ENCODE peak calls at places on chromosomes 1 and 21, in four cellular contexts. I, S, J and L are unnamed samples.
A peak's percentile ranks its signal among the peaks of the same experiment; 100 is the strongest.

GRCh38 chr1:58064281-58064680 is 482.2 kb downstream of the OMA1 start:
- DNase-seq in I (no peak), S (no peak), J (no peak), L (no peak)

GRCh38 chr1:51650198-51650597 is 33.3 kb downstream of the OSBPL9 start:
- DNase-seq in I (no peak), S (no peak), J (no peak), L (no peak)

GRCh38 chr21:17495680-17496079 is 17.2 kb upstream of the CXADR start:
- DNase-seq in I (no peak), S (no peak), J (no peak), L (no peak)

GRCh38 chr1:12544992-12545391 is 73.0 kb downstream of the DHRS3 start:
- DNase-seq in I (no peak), S (no peak), J (no peak), L (no peak)

GRCh38 chr1:227955808-227956207 is 8.1 kb upstream of the WNT9A start:
- DNase-seq in I (no peak), S (no peak), J (no peak), L (no peak)

GRCh38 chr1:203306970-203307541 is 1.7 kb downstream of the BTG2 start:
- DNase-seq in I (no peak), S (no peak), J (peak; percentile 35), L (no peak)

GRCh38 chr1:77322061-77322900 is 40.5 kb downstream of the AK5 start:
- DNase-seq in I (no peak), S (peak; percentile 97), J (peak; percentile 94), L (peak; percentile 11)

GRCh38 chr1:6547301-6547700 is 7.0 kb downstream of the NOL9 start:
- DNase-seq in I (no peak), S (peak; percentile 34), J (peak; percentile 31), L (no peak)

GRCh38 chr21:45010860-45011259 is 63.5 kb upstream of the ADARB1 start:
- DNase-seq in I (no peak), S (no peak), J (no peak), L (no peak)

GRCh38 chr21:45011426-45011825 is 63.0 kb upstream of the ADARB1 start:
- DNase-seq in I (no peak), S (no peak), J (no peak), L (no peak)

GRCh38 chr21:45012661-45013270 is 61.6 kb upstream of the ADARB1 start:
- DNase-seq in I (no peak), S (no peak), J (peak; percentile 87), L (peak; percentile 78)

GRCh38 chr21:45013271-45013841 is 61.0 kb upstream of the ADARB1 start:
- DNase-seq in I (no peak), S (no peak), J (no peak), L (no peak)

DNA sequence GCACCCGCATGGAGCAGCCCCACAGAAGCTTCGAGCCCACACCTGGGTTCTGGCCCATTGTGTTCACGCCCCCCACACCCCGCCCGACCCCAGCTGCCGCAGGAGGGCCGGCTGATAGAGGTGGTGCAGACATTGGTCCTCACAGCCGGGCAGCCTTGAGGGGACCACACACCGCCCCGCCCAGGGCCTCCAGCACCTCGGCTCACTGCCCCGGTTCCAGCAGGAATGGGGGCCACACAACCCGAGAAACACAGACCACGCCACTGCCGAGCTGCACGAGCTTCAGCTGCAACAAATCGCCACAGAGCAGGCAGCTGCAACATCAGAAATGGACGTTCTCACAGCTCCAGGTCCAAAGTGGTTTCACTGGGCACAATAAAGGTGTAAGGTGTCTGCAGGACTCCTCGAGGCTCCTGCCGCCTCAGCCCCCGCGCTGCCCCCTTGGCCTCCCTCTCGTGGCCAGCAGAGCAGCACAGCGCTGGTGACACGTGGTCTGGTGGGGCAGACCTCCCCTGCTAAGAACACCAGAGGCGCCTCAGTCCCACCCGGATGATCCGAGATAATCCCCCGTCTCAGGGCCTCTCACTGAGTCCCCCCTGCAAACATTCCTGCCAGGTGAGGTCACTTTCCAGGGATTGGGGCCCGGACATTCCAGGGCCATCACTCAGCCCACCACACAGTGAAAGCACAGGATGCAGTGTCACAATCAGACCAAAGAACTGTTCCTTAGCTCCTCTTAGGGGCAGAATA is 62.3 kb upstream of the ADARB1 start:
- DNase-seq in I (no peak), S (peak; percentile 99), J (peak; percentile 92), L (peak; percentile 98)
- H3K4me3 ChIP-seq in I (no peak overlapping the region), S (peak overlapping the region; percentile 57), J (no peak overlapping the region), L (no peak overlapping the region)

GRCh38 chr1:26259005-26259404 is 20.9 kb upstream of the SH3BGRL3 start:
- DNase-seq in I (no peak), S (no peak), J (no peak), L (no peak)
- H3K36me3 ChIP-seq in I (peaks cover 95% of the 10 kb centered on the region), S (peaks cover 62% of the 10 kb centered on the region), J (peaks cover 38% of the 10 kb centered on the region), L (peaks cover 87% of the 10 kb centered on the region)

GRCh38 chr21:16195896-16196443 is 466.2 kb downstream of the USP25 start:
- DNase-seq in I (no peak), S (no peak), J (peak; percentile 1), L (no peak)
- H3K9ac ChIP-seq in I (peak overlapping the region; percentile 58), S (peak overlapping the region; percentile 7), J (peak overlapping the region; percentile 57), L (no peak overlapping the region)

DNA sequence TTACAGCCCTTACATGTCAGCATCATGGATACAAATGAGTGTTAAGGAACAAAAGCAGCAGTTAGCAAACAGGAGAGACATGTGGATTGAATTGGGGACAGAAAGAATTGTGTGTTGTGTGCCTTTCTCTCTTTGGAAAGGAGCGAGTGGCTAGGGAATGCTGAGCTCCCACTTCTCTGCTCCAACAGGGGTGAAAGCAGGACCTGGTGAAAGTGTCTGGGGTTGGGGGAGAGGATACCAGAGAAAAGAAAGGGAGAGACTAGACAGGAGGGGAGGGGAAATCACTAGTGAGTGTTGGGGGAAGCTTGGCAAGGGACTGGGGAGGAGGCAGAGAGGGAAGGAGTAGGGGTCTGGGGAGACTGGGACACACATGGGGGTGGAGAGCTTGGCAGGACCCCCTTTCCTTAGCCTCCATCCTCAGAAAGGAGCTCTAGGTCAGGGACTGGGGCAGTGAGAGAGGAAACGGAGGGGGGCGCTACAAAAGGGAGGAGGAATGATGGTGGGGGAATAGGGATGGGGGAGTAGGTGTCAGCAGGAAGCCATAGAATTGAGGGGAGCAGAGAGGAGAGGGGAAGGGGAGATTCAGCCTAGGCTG is 2.2 kb downstream of the KIRREL1 start:
- DNase-seq in I (no peak), S (no peak), J (no peak), L (no peak)
- H3K4me3 ChIP-seq in I (no peak overlapping the region), S (peak overlapping the region; percentile 96), J (peak overlapping the region; percentile 85), L (peak overlapping the region; percentile 90)

GRCh38 chr1:39387452-39387851 is 104.0 kb upstream of the BMP8A start:
- DNase-seq in I (no peak), S (peak; percentile 85), J (peak; percentile 62), L (no peak)
- H3K36me3 ChIP-seq in I (peaks cover 65% of the 10 kb centered on the region), S (peaks cover 9% of the 10 kb centered on the region), J (peaks cover 21% of the 10 kb centered on the region), L (peaks cover 66% of the 10 kb centered on the region)

DNA sequence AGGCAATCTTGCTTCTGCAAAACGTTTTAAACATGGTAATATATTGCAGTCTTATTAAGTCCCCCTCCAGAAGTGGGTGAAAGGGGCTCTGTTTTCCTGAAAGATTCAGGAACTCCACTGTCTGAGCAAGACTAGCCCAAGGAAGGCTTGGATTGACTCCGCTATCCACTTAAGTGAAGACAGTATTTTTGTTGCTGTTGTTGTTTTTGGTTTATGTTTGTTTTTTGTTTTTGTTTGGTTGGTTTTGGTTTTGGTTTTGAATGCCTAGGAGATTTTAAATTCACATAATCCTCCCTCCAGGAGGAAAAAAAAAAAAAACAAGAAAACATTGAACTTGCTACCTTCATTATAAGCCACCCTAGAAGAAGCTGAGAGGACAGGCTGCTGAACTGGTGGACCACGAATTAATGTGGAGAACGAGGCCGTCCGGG is 29.1 kb upstream of the NFIA start:
- DNase-seq in I (no peak), S (no peak), J (no peak), L (no peak)
- H3K9ac ChIP-seq in I (no peak overlapping the region), S (no peak overlapping the region), J (no peak overlapping the region), L (no peak overlapping the region)